ENCODE peak calls at places on chromosomes 2 and 18, in ten cellular contexts. T, Y, N, I, P, H, V, S, B and E are unnamed samples.

GRCh38 chr2:156333951-156334495 is 1.5 kb upstream of the NR4A2 start:
- DNase-seq in T (no peak), Y (peak; percentile 89), N (peak; percentile 62), I (no peak), P (peak; percentile 70), H (peak; percentile 84), V (peak; percentile 75), S (no peak), B (no peak), E (peak; percentile 49)

GRCh38 chr2:1685957-1686783 is 58.1 kb downstream of the PXDN start:
- DNase-seq in T (no peak), Y (no peak), N (no peak), I (no peak), P (no peak), H (no peak), V (no peak), S (no peak), B (no peak), E (peak; percentile 52)

GRCh38 chr2:162221064-162221463 is 22.2 kb downstream of the FAP start:
- DNase-seq in T (no peak), Y (peak; percentile 76), N (peak; percentile 22), I (peak; percentile 26), P (peak; percentile 7), H (peak; percentile 60), V (peak; percentile 22), S (no peak), B (peak; percentile 79), E (peak; percentile 57)

GRCh38 chr2:2798337-2798736 is 467.3 kb upstream of the MYT1L start:
- DNase-seq in T (no peak), Y (no peak), N (no peak), I (no peak), P (no peak), H (no peak), V (no peak), S (no peak), B (no peak), E (no peak)

GRCh38 chr18:54946149-54946581 is 13.1 kb downstream of the CCDC68 start:
- DNase-seq in T (no peak), Y (peak; percentile 5), N (no peak), I (no peak), P (no peak), H (peak; percentile 8), V (peak; percentile 13), S (no peak), B (peak; percentile 70), E (no peak)

GRCh38 chr2:201260302-201260800 is at the start of gene CASP8:
- DNase-seq in T (no peak), Y (peak; percentile 76), N (no peak), I (peak; percentile 53), P (no peak), H (no peak), V (peak; percentile 53), S (peak; percentile 14), B (peak; percentile 72), E (no peak)

GRCh38 chr18:3468833-3469232 is 18.9 kb downstream of the TGIF1 start:
- DNase-seq in T (no peak), Y (no peak), N (no peak), I (no peak), P (no peak), H (no peak), V (no peak), S (no peak), B (no peak), E (no peak)

GRCh38 chr2:233059797-233060499 is at the start of gene INPP5D:
- DNase-seq in T (no peak), Y (no peak), N (no peak), I (no peak), P (no peak), H (no peak), V (peak; percentile 68), S (no peak), B (peak; percentile 71), E (no peak)

GRCh38 chr2:207632575-207633492 is 7.6 kb upstream of the METTL21A start:
- DNase-seq in T (no peak), Y (peak; percentile 81), N (no peak), I (no peak), P (no peak), H (no peak), V (no peak), S (no peak), B (peak; percentile 35), E (peak; percentile 42)

GRCh38 chr2:239424337-239425045 is 23.7 kb upstream of the HDAC4 start:
- DNase-seq in T (no peak), Y (no peak), N (no peak), I (no peak), P (no peak), H (no peak), V (no peak), S (no peak), B (no peak), E (no peak)

GRCh38 chr18:68549257-68549871 is 165.5 kb downstream of the TMX3 start:
- DNase-seq in T (no peak), Y (peak; percentile 14), N (no peak), I (no peak), P (no peak), H (no peak), V (no peak), S (no peak), B (no peak), E (peak; percentile 67)

GRCh38 chr2:141534671-141535359 is 596.0 kb downstream of the LRP1B start:
- DNase-seq in T (peak; percentile 10), Y (no peak), N (no peak), I (no peak), P (peak; percentile 32), H (no peak), V (no peak), S (no peak), B (no peak), E (no peak)

GRCh38 chr2:43220982-43221659 is 5.3 kb downstream of the ZFP36L2 start:
- DNase-seq in T (no peak), Y (peak; percentile 72), N (no peak), I (no peak), P (peak; percentile 91), H (no peak), V (no peak), S (peak; percentile 90), B (no peak), E (peak; percentile 38)

GRCh38 chr2:79512442-79513401 is at the start of gene CTNNA2:
- DNase-seq in T (peak; percentile 10), Y (peak; percentile 24), N (peak; percentile 88), I (peak; percentile 4), P (peak; percentile 82), H (peak; percentile 92), V (no peak), S (no peak), B (no peak), E (no peak)

GRCh38 chr2:187580462-187581124 is 26.4 kb upstream of the TFPI start:
- DNase-seq in T (no peak), Y (peak; percentile 85), N (no peak), I (no peak), P (peak; percentile 33), H (peak; percentile 55), V (no peak), S (peak; percentile 55), B (peak; percentile 81), E (peak; percentile 77)

GRCh38 chr2:241978670-241979069 is 109.1 kb downstream of the RTP5 start:
- DNase-seq in T (no peak), Y (no peak), N (no peak), I (no peak), P (no peak), H (no peak), V (no peak), S (no peak), B (no peak), E (no peak)

GRCh38 chr18:9814431-9814830 is 71.3 kb upstream of the TXNDC2 start:
- DNase-seq in T (no peak), Y (peak; percentile 78), N (no peak), I (no peak), P (no peak), H (no peak), V (no peak), S (no peak), B (no peak), E (peak; percentile 48)

GRCh38 chr2:66170681-66171234 is 264.2 kb upstream of the MEIS1 start:
- DNase-seq in T (no peak), Y (no peak), N (no peak), I (no peak), P (no peak), H (no peak), V (no peak), S (no peak), B (no peak), E (no peak)

GRCh38 chr18:12028040-12028628 is 46.8 kb downstream of the IMPA2 start:
- DNase-seq in T (no peak), Y (no peak), N (no peak), I (no peak), P (no peak), H (no peak), V (no peak), S (no peak), B (no peak), E (no peak)